ENCODE peak calls at places on chromosomes 3 and 15, in six cellular contexts. L is NCI-H1092; H is esophagus squamous epithelium; Q is stimulated activated CD4-positive, alpha-beta T cell treated with anti-CD3 and anti-CD28 coated beads, Interleukin-2, amount 100 ng/mL, for 48 hours; F is fibroblast of lung; R is T-cell. T is an unnamed sample.

GRCh38 chr15:80777137-80777536 is 2.0 kb upstream of the CEMIP start:
- DNase-seq in L (no peak), H (no peak), Q (no peak), F (peak), R (no peak), T (no peak)

GRCh38 chr3:172152294-172152649 is 112.9 kb downstream of the FNDC3B start:
- DNase-seq in L (no peak), H (no peak), Q (no peak), F (no peak), R (no peak), T (no peak)

GRCh38 chr3:150177673-150178378 is 207.1 kb upstream of the PFN2 start:
- DNase-seq in L (no peak), H (no peak), Q (no peak), F (peak), R (no peak), T (no peak)

GRCh38 chr3:87298111-87298718 is 21.8 kb upstream of the POU1F1 start:
- DNase-seq in L (no peak), H (no peak), Q (no peak), F (peak), R (no peak), T (no peak)

GRCh38 chr15:32922541-32922940 is 204.7 kb downstream of the GREM1 start:
- DNase-seq in L (no peak), H (no peak), Q (no peak), F (no peak), R (no peak), T (no peak)

GRCh38 chr3:99128205-99128604 is 226.7 kb upstream of the DCBLD2 start:
- DNase-seq in L (no peak), H (no peak), Q (no peak), F (peak), R (no peak), T (no peak)

GRCh38 chr3:155619118-155619915 is 125.6 kb downstream of the PLCH1 start:
- DNase-seq in L (no peak), H (no peak), Q (no peak), F (no peak), R (no peak), T (no peak)

GRCh38 chr3:134480546-134480945 is 5.2 kb downstream of the ANAPC13 start:
- DNase-seq in L (no peak), H (no peak), Q (no peak), F (no peak), R (no peak), T (no peak)

GRCh38 chr3:61615643-61616042 is 54.3 kb downstream of the PTPRG start:
- DNase-seq in L (no peak), H (no peak), Q (no peak), F (no peak), R (no peak), T (peak)

GRCh38 chr3:149879872-149880271 is 66.9 kb downstream of the RNF13 start:
- DNase-seq in L (no peak), H (no peak), Q (peak), F (peak), R (peak), T (peak)

GRCh38 chr15:63891763-63892123 is 58.0 kb upstream of the HERC1 start:
- DNase-seq in L (no peak), H (no peak), Q (no peak), F (no peak), R (no peak), T (no peak)

GRCh38 chr3:156577731-156578130 is 22.8 kb upstream of the SSR3 start:
- DNase-seq in L (no peak), H (no peak), Q (no peak), F (no peak), R (no peak), T (no peak)

GRCh38 chr3:25604107-25604805 is 60.5 kb downstream of the TOP2B start:
- DNase-seq in L (no peak), H (no peak), Q (no peak), F (peak), R (no peak), T (no peak)

GRCh38 chr3:126418256-126418530 is 23.5 kb downstream of the CFAP100 start:
- DNase-seq in L (no peak), H (no peak), Q (no peak), F (no peak), R (no peak), T (no peak)

GRCh38 chr15:82647045-82647834 is at the start of gene CPEB1:
- DNase-seq in L (no peak), H (no peak), Q (peak), F (peak), R (peak), T (peak)

GRCh38 chr15:49712162-49712561 is 91.3 kb downstream of the DTWD1 start:
- DNase-seq in L (no peak), H (no peak), Q (no peak), F (no peak), R (no peak), T (no peak)

GRCh38 chr3:49132437-49133225 is at the start of gene LAMB2:
- DNase-seq in L (no peak), H (no peak), Q (no peak), F (peak), R (no peak), T (peak)

GRCh38 chr3:25843332-25843731 is 53.4 kb downstream of the OXSM start:
- DNase-seq in L (no peak), H (no peak), Q (no peak), F (peak), R (no peak), T (no peak)

GRCh38 chr15:38972831-38973230 is 408.2 kb upstream of the RASGRP1 start:
- DNase-seq in L (no peak), H (no peak), Q (no peak), F (no peak), R (no peak), T (no peak)

GRCh38 chr3:186653984-186654383 is 11.8 kb upstream of the HRG start:
- DNase-seq in L (no peak), H (no peak), Q (no peak), F (no peak), R (no peak), T (no peak)

GRCh38 chr3:62084558-62084957 is 288.8 kb downstream of the FEZF2 start:
- DNase-seq in L (no peak), H (no peak), Q (no peak), F (no peak), R (no peak), T (no peak)

T was measured in testis.